ENCODE peak calls at places on chromosome 10, in five cellular contexts. J is trophoblast cell, X is GM23338, L is IMR-90, F is GM23248. N is an unnamed sample.

GRCh38 chr10:124943301-124944092 is 1.6 kb downstream of the ZRANB1 start:
- DNase-seq in J (no peak), X (no peak), L (peak; percentile 95), F (peak; percentile 92), N (no peak)

GRCh38 chr10:78305311-78305710 is 271.6 kb downstream of the RPS24 start:
- DNase-seq in J (no peak), X (no peak), L (no peak), F (no peak), N (no peak)

GRCh38 chr10:97849491-97850402 is at the start of gene GOLGA7B:
- DNase-seq in J (peak; percentile 33), X (peak; percentile 89), L (peak; percentile 7), F (peak; percentile 69), N (peak; percentile 89)

GRCh38 chr10:25493122-25493893 is 318.5 kb downstream of the GPR158 start:
- DNase-seq in J (peak; percentile 67), X (peak; percentile 91), L (peak; percentile 0), F (peak; percentile 29), N (peak; percentile 72)

GRCh38 chr10:60353519-60354258 is 36.0 kb downstream of the ANK3 start:
- DNase-seq in J (no peak), X (no peak), L (peak; percentile 29), F (no peak), N (peak; percentile 74)

GRCh38 chr10:69456880-69457693 is 5.8 kb downstream of the TSPAN15 start:
- DNase-seq in J (no peak), X (no peak), L (no peak), F (peak; percentile 76), N (no peak)

GRCh38 chr10:81978238-81978637 is 103.2 kb downstream of the NRG3 start:
- DNase-seq in J (no peak), X (peak; percentile 76), L (no peak), F (peak; percentile 9), N (peak; percentile 72)

GRCh38 chr10:120750167-120750566 is 101.0 kb upstream of the WDR11 start:
- DNase-seq in J (no peak), X (no peak), L (no peak), F (no peak), N (no peak)

GRCh38 chr10:115030483-115031200 is 62.5 kb upstream of the ATRNL1 start:
- DNase-seq in J (no peak), X (no peak), L (no peak), F (no peak), N (no peak)

GRCh38 chr10:32971536-32972091 is 13.6 kb upstream of the ITGB1 start:
- DNase-seq in J (peak; percentile 78), X (no peak), L (no peak), F (no peak), N (peak; percentile 44)

GRCh38 chr10:10330481-10330880 is 687.2 kb upstream of the CELF2 start:
- DNase-seq in J (no peak), X (no peak), L (peak; percentile 56), F (no peak), N (no peak)

GRCh38 chr10:71338728-71339495 is 19.9 kb downstream of the SLC29A3 start:
- DNase-seq in J (peak; percentile 95), X (no peak), L (no peak), F (no peak), N (peak; percentile 55)

GRCh38 chr10:120455004-120455403 is 2.0 kb upstream of the PLPP4 start:
- DNase-seq in J (no peak), X (no peak), L (no peak), F (peak; percentile 81), N (no peak)

GRCh38 chr10:17802966-17803365 is 6.2 kb upstream of the MRC1 start:
- DNase-seq in J (no peak), X (no peak), L (peak; percentile 8), F (peak; percentile 61), N (no peak)

GRCh38 chr10:36602374-36602773 is 523.0 kb upstream of the ANKRD30A start:
- DNase-seq in J (no peak), X (no peak), L (peak; percentile 85), F (peak; percentile 77), N (no peak)

GRCh38 chr10:60573342-60573741 is 183.7 kb upstream of the ANK3 start:
- DNase-seq in J (no peak), X (no peak), L (no peak), F (peak; percentile 3), N (no peak)

GRCh38 chr10:51425431-51425830 is 274.0 kb downstream of the CSTF2T start:
- DNase-seq in J (no peak), X (no peak), L (no peak), F (peak; percentile 39), N (no peak)

GRCh38 chr10:60114765-60115586 is 208.6 kb upstream of the CCDC6 start:
- DNase-seq in J (peak; percentile 45), X (peak; percentile 89), L (peak; percentile 69), F (peak; percentile 75), N (peak; percentile 64)

GRCh38 chr10:119634219-119634544 is 17.0 kb upstream of the BAG3 start:
- DNase-seq in J (no peak), X (no peak), L (no peak), F (peak; percentile 53), N (no peak)

GRCh38 chr10:24432478-24433416 is 223.8 kb downstream of the KIAA1217 start:
- DNase-seq in J (peak; percentile 84), X (peak; percentile 24), L (peak; percentile 24), F (no peak), N (no peak)

GRCh38 chr10:124083047-124083739 is 10.2 kb downstream of the CHST15 start:
- DNase-seq in J (no peak), X (no peak), L (no peak), F (no peak), N (no peak)

GRCh38 chr10:33706746-33707145 is 372.3 kb upstream of the NRP1 start:
- DNase-seq in J (no peak), X (no peak), L (peak; percentile 28), F (peak; percentile 93), N (no peak)

GRCh38 chr10:71522438-71523144 is 125.9 kb downstream of the CDH23 start:
- DNase-seq in J (no peak), X (peak; percentile 41), L (no peak), F (no peak), N (no peak)

GRCh38 chr10:96044686-96045085 is 1.3 kb downstream of the CCNJ start:
- DNase-seq in J (no peak), X (peak; percentile 35), L (peak; percentile 70), F (peak; percentile 75), N (peak; percentile 19)

GRCh38 chr10:60414877-60415585 is 25.4 kb upstream of the ANK3 start:
- DNase-seq in J (peak; percentile 99), X (peak; percentile 48), L (peak; percentile 92), F (peak; percentile 94), N (peak; percentile 26)

GRCh38 chr10:61628199-61628874 is 34.4 kb upstream of the CABCOCO1 start:
- DNase-seq in J (peak; percentile 14), X (no peak), L (peak; percentile 73), F (peak; percentile 68), N (no peak)

GRCh38 chr10:71708301-71708703 is 11.3 kb downstream of the C10orf105 start:
- DNase-seq in J (no peak), X (peak; percentile 82), L (no peak), F (peak; percentile 57), N (peak; percentile 75)

GRCh38 chr10:110859947-110860376 is 11.8 kb upstream of the PDCD4 start:
- DNase-seq in J (no peak), X (no peak), L (peak; percentile 72), F (peak; percentile 84), N (peak; percentile 64)

GRCh38 chr10:110861930-110862677 is 9.6 kb upstream of the PDCD4 start:
- DNase-seq in J (peak; percentile 86), X (no peak), L (no peak), F (peak; percentile 32), N (no peak)

GRCh38 chr10:110860576-110861241 is 11.0 kb upstream of the PDCD4 start:
- DNase-seq in J (peak; percentile 80), X (no peak), L (no peak), F (no peak), N (peak; percentile 56)

GRCh38 chr10:110862961-110863360 is 8.8 kb upstream of the PDCD4 start:
- DNase-seq in J (no peak), X (no peak), L (no peak), F (no peak), N (no peak)

GRCh38 chr10:110861476-110861875 is 10.3 kb upstream of the PDCD4 start:
- DNase-seq in J (no peak), X (no peak), L (no peak), F (no peak), N (no peak)
- H3K4me2 ChIP-seq in J (no peak overlapping the region), X (no peak overlapping the region), L (no peak overlapping the region), F (no peak overlapping the region), N (no peak overlapping the region)

GRCh38 chr10:132728321-132728720 is 57.6 kb downstream of the NKX6-2 start:
- DNase-seq in J (no peak), X (no peak), L (no peak), F (no peak), N (no peak)
- H3K27ac ChIP-seq in J (no peak overlapping the region), X (no peak overlapping the region), L (no peak overlapping the region), F (no peak overlapping the region), N (no peak overlapping the region)

DNA sequence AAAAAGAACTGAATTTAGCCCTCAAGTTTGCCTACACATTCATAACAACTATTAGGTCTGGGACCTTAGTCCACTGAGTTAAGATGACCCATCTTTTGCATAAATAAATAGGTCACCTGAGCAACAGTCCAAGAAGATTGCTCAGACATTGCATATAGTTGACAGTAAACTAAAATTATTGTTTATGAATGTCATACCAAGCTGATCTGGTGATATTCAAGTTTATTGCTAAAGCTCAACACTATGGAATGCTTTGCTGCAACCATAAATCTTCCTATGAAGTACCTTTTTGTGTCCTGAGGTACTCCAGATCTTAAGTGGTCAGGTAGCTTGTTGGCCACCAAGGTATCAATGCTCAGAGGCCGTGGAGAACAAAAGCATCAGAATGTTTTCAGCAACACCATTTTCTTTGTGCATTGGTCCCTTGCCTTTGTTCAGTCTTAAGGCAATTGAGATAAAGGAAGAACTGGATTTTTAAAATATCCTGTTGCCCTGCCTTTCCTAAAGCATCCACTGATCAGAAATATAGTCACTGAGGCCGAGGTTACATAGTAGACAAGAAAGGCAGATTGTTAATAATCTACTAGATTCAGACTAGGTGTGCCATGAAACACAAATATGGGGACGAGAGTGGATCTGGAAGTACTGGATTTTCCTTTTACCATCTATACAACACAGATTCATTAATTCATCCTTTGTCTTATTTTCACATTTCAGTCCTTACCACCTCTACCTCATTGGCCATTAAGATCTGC is 321.3 kb downstream of the PTEN start:
- DNase-seq in J (no peak), X (no peak), L (no peak), F (no peak), N (no peak)
- H2AFZ ChIP-seq in J (no peak overlapping the region), X (no peak overlapping the region), L (no peak overlapping the region), F (no peak overlapping the region), N (no peak overlapping the region)

GRCh38 chr10:22682237-22683192 is 31.9 kb downstream of the PIP4K2A start:
- DNase-seq in J (no peak), X (no peak), L (peak; percentile 58), F (peak; percentile 62), N (no peak)

GRCh38 chr10:22685926-22686325 is 28.5 kb downstream of the PIP4K2A start:
- DNase-seq in J (no peak), X (no peak), L (no peak), F (no peak), N (no peak)

GRCh38 chr10:22681783-22682183 is 32.6 kb downstream of the PIP4K2A start:
- DNase-seq in J (no peak), X (no peak), L (peak; percentile 74), F (peak; percentile 90), N (peak; percentile 48)

GRCh38 chr10:22684707-22685106 is 29.7 kb downstream of the PIP4K2A start:
- DNase-seq in J (no peak), X (no peak), L (no peak), F (peak; percentile 17), N (no peak)

DNA sequence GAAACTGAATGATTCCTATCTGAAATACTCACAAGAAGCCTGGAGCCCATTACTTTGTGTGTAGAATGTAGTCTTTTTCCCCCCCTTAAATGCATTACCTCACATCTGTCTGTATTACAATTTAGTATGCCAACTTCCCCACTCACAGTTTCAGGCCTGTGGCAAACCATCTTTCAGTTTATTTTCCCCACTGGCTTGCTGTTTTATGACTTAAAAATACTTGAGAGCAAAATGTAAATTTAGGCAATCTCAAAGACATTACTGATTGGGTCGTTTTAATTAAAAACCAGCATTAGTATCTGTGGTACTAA is 30.4 kb downstream of the PIP4K2A start:
- DNase-seq in J (no peak), X (no peak), L (no peak), F (peak; percentile 34), N (peak; percentile 17)
- H3K4me2 ChIP-seq in J (no peak overlapping the region), X (no peak overlapping the region), L (no peak overlapping the region), F (peak overlapping the region; percentile 4), N (peak overlapping the region; percentile 57)